ENCODE peak calls at places on chromosomes 6 and 20, in eight cellular contexts. W is kidney, I is tibial artery, Y is ovary, S is lower lobe of right lung, P is cardiac muscle cell, T is Panc1, J is astrocyte. D is an unnamed sample.

GRCh38 chr6:127539292-127539691 is 20.2 kb upstream of the MTCL3 start:
- DNase-seq in I (no peak), J (peak), T (no peak), W (no peak), P (no peak), Y (no peak), S (no peak), D (no peak)

GRCh38 chr20:61520761-61521460 is 268.9 kb downstream of the CDH4 start:
- DNase-seq in T (no peak), P (no peak), S (no peak), J (peak), I (no peak), W (no peak), Y (no peak), D (peak)

GRCh38 chr6:87702589-87702945 is 534 bp upstream of the AKIRIN2 start:
- DNase-seq in Y (no peak), T (no peak), J (peak), I (no peak), S (no peak), P (peak), W (no peak), D (no peak)

GRCh38 chr20:49595811-49596545 is 28.0 kb upstream of the PTGIS start:
- DNase-seq in S (no peak), P (no peak), T (no peak), Y (peak), W (no peak), I (peak), J (peak), D (no peak)

GRCh38 chr20:24745617-24746350 is 203.3 kb upstream of the CST7 start:
- DNase-seq in S (no peak), T (no peak), P (no peak), Y (no peak), J (no peak), I (no peak), W (no peak), D (no peak)

GRCh38 chr6:137975058-137975940 is 108.2 kb downstream of the TNFAIP3 start:
- DNase-seq in I (no peak), S (no peak), T (no peak), J (no peak), W (no peak), P (no peak), Y (no peak), D (no peak)

GRCh38 chr20:26276811-26277210 is 580.2 kb upstream of the ZNF337 start:
- DNase-seq in P (peak), Y (no peak), J (peak), S (no peak), I (no peak), W (peak), T (no peak), D (no peak)

GRCh38 chr6:141117869-141118268 is 1014.9 kb upstream of the GJE1 start:
- DNase-seq in Y (no peak), I (no peak), W (no peak), P (no peak), J (peak), T (no peak), S (no peak), D (no peak)

GRCh38 chr6:100269189-100269588 is 195.5 kb downstream of the SIM1 start:
- DNase-seq in Y (no peak), W (no peak), P (no peak), I (no peak), S (no peak), J (peak), T (no peak), D (peak)

GRCh38 chr6:32152414-32153251 is 894 bp upstream of the PRRT1 start:
- DNase-seq in P (peak), W (no peak), J (peak), T (no peak), Y (peak), S (no peak), I (no peak), D (no peak)

GRCh38 chr6:5498579-5498899 is 237.2 kb downstream of the FARS2 start:
- DNase-seq in W (no peak), I (no peak), P (no peak), J (no peak), T (no peak), Y (no peak), S (no peak), D (no peak)

GRCh38 chr6:144262470-144263369 is 22.4 kb upstream of the UTRN start:
- DNase-seq in T (no peak), W (no peak), Y (no peak), J (no peak), P (no peak), S (no peak), I (no peak), D (no peak)

GRCh38 chr20:1323830-1324597 is 4.9 kb downstream of the SDCBP2 start:
- DNase-seq in W (no peak), I (no peak), P (no peak), J (no peak), T (no peak), S (no peak), Y (no peak), D (no peak)

GRCh38 chr20:36542019-36542488 is 735 bp downstream of the MYL9 start:
- DNase-seq in S (no peak), J (no peak), W (no peak), P (peak), I (peak), T (no peak), Y (peak), D (no peak)

GRCh38 chr6:150573041-150573681 is 26.5 kb upstream of the PLEKHG1 start:
- DNase-seq in Y (no peak), W (peak), J (no peak), S (no peak), I (no peak), T (no peak), P (peak), D (no peak)

GRCh38 chr20:17541596-17541995 is 10.4 kb upstream of the BFSP1 start:
- DNase-seq in T (no peak), W (no peak), S (no peak), I (no peak), Y (no peak), J (peak), P (no peak), D (no peak)

GRCh38 chr20:57867181-57867803 is 157.5 kb upstream of the PMEPA1 start:
- DNase-seq in P (no peak), W (no peak), S (no peak), J (no peak), Y (no peak), T (no peak), I (no peak), D (no peak)

GRCh38 chr20:58294497-58295455 is 14.7 kb upstream of the RAB22A start:
- DNase-seq in T (no peak), S (no peak), P (peak), J (no peak), I (no peak), Y (no peak), W (no peak), D (no peak)

GRCh38 chr20:23287366-23288190 is 63.0 kb upstream of the NXT1 start:
- DNase-seq in P (no peak), W (no peak), Y (no peak), I (no peak), S (no peak), J (no peak), T (no peak), D (no peak)

GRCh38 chr6:33847078-33847477 is 43.3 kb upstream of the MLN start:
- DNase-seq in W (peak), P (no peak), T (no peak), Y (no peak), J (no peak), I (no peak), S (no peak), D (no peak)

GRCh38 chr20:21019468-21019830 is 86.7 kb downstream of the LINC00237 start:
- DNase-seq in T (no peak), S (no peak), W (no peak), P (no peak), J (no peak), I (no peak), Y (no peak), D (no peak)

GRCh38 chr6:107763959-107764358 is 60.2 kb downstream of the SCML4 start:
- DNase-seq in I (no peak), P (no peak), W (no peak), S (no peak), J (peak), T (no peak), Y (no peak), D (no peak)

GRCh38 chr20:59152559-59153354 is 10.9 kb upstream of the ZNF831 start:
- DNase-seq in S (peak), W (no peak), Y (no peak), J (no peak), P (no peak), T (no peak), I (no peak), D (no peak)

GRCh38 chr20:32404017-32404416 is 45.9 kb downstream of the ASXL1 start:
- DNase-seq in J (no peak), P (no peak), Y (no peak), I (no peak), S (no peak), T (no peak), W (no peak), D (no peak)

GRCh38 chr20:32411955-32412706 is 54.0 kb downstream of the ASXL1 start:
- DNase-seq in J (no peak), T (no peak), Y (no peak), W (no peak), S (no peak), P (no peak), I (no peak), D (no peak)

DNA sequence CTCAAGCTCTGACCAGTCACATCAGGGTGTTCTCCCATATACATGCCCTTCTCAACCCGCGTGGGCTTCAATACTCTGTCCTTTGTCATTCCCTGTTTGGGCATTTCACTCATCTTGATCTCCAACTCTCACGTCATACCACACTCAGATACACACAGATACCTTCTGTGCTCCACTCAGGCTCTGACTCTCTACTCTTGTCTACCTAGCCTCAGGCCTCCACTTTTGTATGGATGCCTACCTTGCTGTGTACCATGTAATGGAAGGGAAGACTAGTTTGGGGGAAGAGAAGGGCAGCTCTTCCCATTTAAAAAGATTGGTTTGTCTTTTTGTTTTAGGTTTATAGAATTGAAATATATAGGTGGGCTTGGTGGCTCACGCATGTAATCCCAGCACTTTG is 48.6 kb downstream of the ASXL1 start:
- DNase-seq in P (no peak), T (no peak), I (no peak), J (no peak), Y (no peak), S (no peak), W (no peak), D (no peak)
- H3K27ac ChIP-seq in P (no peak), T (no peak), I (no peak), J (no peak), Y (no peak), S (no peak), W (no peak), D (no peak)

GRCh38 chr6:42405025-42405424 is 46.7 kb downstream of the TRERF1 start:
- DNase-seq in S (no peak), W (no peak), T (no peak), J (peak), P (no peak), Y (no peak), I (no peak), D (peak)

GRCh38 chr6:42403831-42404230 is 47.9 kb downstream of the TRERF1 start:
- DNase-seq in S (no peak), I (no peak), J (no peak), T (no peak), W (no peak), Y (no peak), P (no peak), D (no peak)

GRCh38 chr6:42404494-42404893 is 47.2 kb downstream of the TRERF1 start:
- DNase-seq in J (peak), W (no peak), Y (no peak), T (no peak), I (no peak), S (no peak), P (no peak), D (no peak)

GRCh38 chr6:42402184-42402583 is 49.5 kb downstream of the TRERF1 start:
- DNase-seq in J (peak), I (no peak), P (no peak), S (no peak), W (no peak), Y (no peak), T (peak), D (no peak)

GRCh38 chr6:42403415-42403814 is 48.3 kb downstream of the TRERF1 start:
- DNase-seq in Y (no peak), P (no peak), J (peak), W (no peak), I (no peak), S (no peak), T (no peak), D (no peak)
- TF ChIP-seq CTCF in Y (no peak), P (no peak), J (no peak), W (no peak), I (no peak), S (no peak), T (no peak), D (peak)

GRCh38 chr20:3328501-3328900 is 79.0 kb downstream of the DNAAF9 start:
- DNase-seq in S (no peak), T (no peak), I (no peak), P (no peak), Y (no peak), W (no peak), J (no peak), D (no peak)

GRCh38 chr20:3330046-3330741 is 77.3 kb downstream of the DNAAF9 start:
- DNase-seq in I (peak), P (no peak), W (no peak), T (no peak), S (no peak), J (no peak), Y (no peak), D (no peak)

GRCh38 chr20:3323398-3323797 is 84.1 kb downstream of the DNAAF9 start:
- DNase-seq in W (no peak), I (peak), T (no peak), S (no peak), P (no peak), Y (no peak), J (no peak), D (no peak)

GRCh38 chr20:3325864-3326263 is 81.6 kb downstream of the DNAAF9 start:
- DNase-seq in S (no peak), J (no peak), W (no peak), T (no peak), I (no peak), P (no peak), Y (no peak), D (no peak)

DNA sequence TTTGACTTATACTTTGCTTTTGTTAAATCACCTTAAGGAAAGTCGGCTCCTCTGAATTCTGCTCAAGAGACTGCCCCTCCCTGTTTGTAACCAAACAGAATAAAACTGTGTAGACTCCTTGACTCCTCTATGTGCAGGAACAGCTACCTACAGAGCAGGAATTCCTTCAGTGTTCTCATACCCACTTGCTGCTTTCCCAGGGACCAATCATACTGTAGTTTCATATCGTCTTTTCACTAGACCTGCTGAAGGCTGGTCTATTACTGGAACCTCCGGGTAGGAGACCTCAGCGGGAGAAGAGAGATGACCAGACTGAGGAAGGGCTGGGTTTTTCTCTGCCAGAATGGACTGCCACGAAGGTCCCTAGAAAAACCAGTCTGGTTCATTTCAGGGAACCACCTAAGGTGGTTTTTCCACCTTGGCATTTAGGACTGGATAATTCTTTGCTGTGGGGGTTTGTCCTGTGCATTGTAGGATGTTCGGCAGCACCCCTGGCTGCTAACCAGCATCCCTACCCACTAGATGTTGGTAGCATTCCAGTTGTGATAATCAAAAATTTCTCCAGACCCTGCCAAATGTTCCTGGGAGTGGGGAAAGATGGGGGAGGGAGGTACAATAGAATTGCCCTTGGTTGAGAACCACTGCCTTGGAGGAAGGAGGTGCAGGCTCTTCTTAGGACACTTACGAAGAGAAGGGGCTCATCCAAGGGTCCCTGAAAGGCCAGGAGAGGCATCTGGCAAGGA is 80.5 kb downstream of the DNAAF9 start:
- DNase-seq in I (no peak), Y (no peak), T (no peak), S (no peak), J (no peak), W (no peak), P (peak), D (no peak)
- H3K27ac ChIP-seq in I (no peak), Y (no peak), T (no peak), S (peak), J (no peak), W (no peak), P (no peak), D (no peak)

DNA sequence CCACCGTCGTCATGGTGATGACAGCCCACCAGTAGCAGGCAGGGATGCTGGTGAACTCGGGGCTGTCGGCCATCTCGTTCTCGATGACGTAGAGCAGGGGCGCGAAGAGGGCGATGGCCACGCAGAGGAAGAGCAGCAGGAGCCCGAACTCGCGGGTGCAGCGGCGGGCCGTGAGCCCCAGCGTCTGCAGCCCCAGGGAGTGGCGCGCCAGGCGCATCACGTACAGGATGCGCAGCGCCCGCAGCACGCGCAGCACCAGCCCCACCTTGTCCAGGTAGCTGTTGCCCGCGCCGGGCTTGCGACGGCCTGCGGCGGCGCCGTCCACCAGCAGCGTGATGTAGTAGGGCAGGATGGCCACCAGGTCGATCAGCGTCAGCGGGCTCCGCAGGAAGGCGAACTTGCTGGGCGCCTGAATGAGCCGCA is 18.6 kb downstream of the KCNG1 start:
- DNase-seq in T (no peak), I (no peak), W (no peak), J (no peak), Y (no peak), S (no peak), P (no peak), D (no peak)
- TF ChIP-seq CTCF in T (no peak), I (no peak), W (no peak), J (no peak), Y (no peak), S (no peak), P (no peak), D (no peak)

GRCh38 chr20:46402236-46402886 is 4.1 kb downstream of the ELMO2 start:
- DNase-seq in W (no peak), T (no peak), P (no peak), Y (no peak), I (no peak), S (no peak), J (peak), D (no peak)
- H3K27ac ChIP-seq in W (peak), T (no peak), P (no peak), Y (no peak), I (peak), S (peak), J (no peak), D (peak)

DNA sequence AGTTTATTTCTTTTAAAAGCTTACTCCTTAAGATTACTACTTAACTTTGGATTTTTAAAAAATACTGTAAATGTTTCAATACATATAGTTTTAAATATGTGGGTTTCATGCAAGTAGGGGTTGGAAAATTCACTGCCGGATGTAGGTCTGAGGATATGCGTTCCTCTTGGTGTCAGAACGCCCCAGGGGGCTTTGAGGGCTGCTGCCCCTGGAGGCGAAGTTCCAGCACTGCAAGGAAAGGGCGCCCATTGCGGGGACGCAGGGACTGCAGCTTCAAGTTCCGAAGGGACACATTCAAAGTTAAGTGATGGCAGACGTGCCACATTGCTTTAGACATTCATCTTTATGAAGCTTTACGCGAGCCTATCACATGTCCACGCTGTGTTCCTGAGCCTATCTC is 152.9 kb downstream of the SOD2 start:
- DNase-seq in I (no peak), T (no peak), Y (no peak), W (no peak), J (no peak), P (no peak), S (no peak), D (no peak)
- TF ChIP-seq CTCF in I (no peak), T (peak), Y (no peak), W (no peak), J (no peak), P (peak), S (no peak), D (peak)

D was measured in AG04450.